ENCODE peak calls at places on chromosomes 7 and 10, in nine cellular contexts. One of them, this sample, is unnamed.
A peak's percentile ranks its signal among the peaks of the same experiment; 100 is the strongest.

GRCh38 chr7:33500590-33500989 is 371.2 kb downstream of the BBS9 start:
- DNase-seq in NCI-H2029 treated with DMSO at 0.1 percent for 48 hours: no peak
- DNase-seq in T47D: no peak
- DNase-seq in GM06990: no peak
- DNase-seq in M059J: no peak
- DNase-seq in uterus: no peak
- DNase-seq in activated naive CD4-positive, alpha-beta T cell: no peak
- DNase-seq in left ventricle myocardium superior: no peak
- DNase-seq in amygdala: no peak
- DNase-seq in this sample: no peak

GRCh38 chr7:88226886-88227516 is 7.2 kb upstream of the SRI start:
- DNase-seq in activated naive CD4-positive, alpha-beta T cell: no peak
- DNase-seq in uterus: no peak
- DNase-seq in NCI-H2029 treated with DMSO at 0.1 percent for 48 hours: no peak
- DNase-seq in left ventricle myocardium superior: no peak
- DNase-seq in T47D: peak; percentile 13
- DNase-seq in M059J: peak; percentile 92
- DNase-seq in GM06990: no peak
- DNase-seq in amygdala: no peak
- DNase-seq in this sample: no peak

GRCh38 chr10:42932735-42933453 is 144.0 kb upstream of the RET start:
- DNase-seq in GM06990: no peak
- DNase-seq in activated naive CD4-positive, alpha-beta T cell: no peak
- DNase-seq in T47D: no peak
- DNase-seq in M059J: no peak
- DNase-seq in left ventricle myocardium superior: no peak
- DNase-seq in NCI-H2029 treated with DMSO at 0.1 percent for 48 hours: no peak
- DNase-seq in amygdala: no peak
- DNase-seq in uterus: no peak
- DNase-seq in this sample: no peak

GRCh38 chr7:73999664-74000420 is 28.1 kb upstream of the ELN start:
- DNase-seq in activated naive CD4-positive, alpha-beta T cell: no peak
- DNase-seq in uterus: peak; percentile 73
- DNase-seq in T47D: no peak
- DNase-seq in GM06990: no peak
- DNase-seq in amygdala: no peak
- DNase-seq in left ventricle myocardium superior: peak; percentile 58
- DNase-seq in NCI-H2029 treated with DMSO at 0.1 percent for 48 hours: no peak
- DNase-seq in M059J: peak; percentile 91
- DNase-seq in this sample: no peak

GRCh38 chr10:13816195-13816926 is 229.6 kb downstream of the PRPF18 start:
- DNase-seq in left ventricle myocardium superior: peak; percentile 87
- DNase-seq in activated naive CD4-positive, alpha-beta T cell: no peak
- DNase-seq in T47D: no peak
- DNase-seq in uterus: no peak
- DNase-seq in amygdala: peak; percentile 79
- DNase-seq in GM06990: no peak
- DNase-seq in M059J: peak; percentile 84
- DNase-seq in NCI-H2029 treated with DMSO at 0.1 percent for 48 hours: peak; percentile 29
- DNase-seq in this sample: no peak

GRCh38 chr10:11113156-11113555 is 95.5 kb downstream of the CELF2 start:
- DNase-seq in NCI-H2029 treated with DMSO at 0.1 percent for 48 hours: no peak
- DNase-seq in amygdala: no peak
- DNase-seq in T47D: peak; percentile 4
- DNase-seq in uterus: no peak
- DNase-seq in left ventricle myocardium superior: no peak
- DNase-seq in M059J: no peak
- DNase-seq in activated naive CD4-positive, alpha-beta T cell: no peak
- DNase-seq in GM06990: no peak
- DNase-seq in this sample: no peak

GRCh38 chr10:84429926-84430520 is 101.6 kb downstream of the CCSER2 start:
- DNase-seq in NCI-H2029 treated with DMSO at 0.1 percent for 48 hours: no peak
- DNase-seq in uterus: no peak
- DNase-seq in amygdala: peak; percentile 71
- DNase-seq in GM06990: no peak
- DNase-seq in T47D: peak; percentile 23
- DNase-seq in left ventricle myocardium superior: peak; percentile 49
- DNase-seq in activated naive CD4-positive, alpha-beta T cell: peak; percentile 6
- DNase-seq in M059J: peak; percentile 48
- DNase-seq in this sample: no peak

GRCh38 chr10:1347962-1348772 is 292.0 kb downstream of the WDR37 start:
- DNase-seq in amygdala: no peak
- DNase-seq in uterus: no peak
- DNase-seq in M059J: no peak
- DNase-seq in activated naive CD4-positive, alpha-beta T cell: no peak
- DNase-seq in NCI-H2029 treated with DMSO at 0.1 percent for 48 hours: no peak
- DNase-seq in T47D: no peak
- DNase-seq in GM06990: no peak
- DNase-seq in left ventricle myocardium superior: no peak
- DNase-seq in this sample: no peak

GRCh38 chr10:52283174-52283573 is 30.9 kb upstream of the DKK1 start:
- DNase-seq in M059J: no peak
- DNase-seq in GM06990: no peak
- DNase-seq in amygdala: no peak
- DNase-seq in activated naive CD4-positive, alpha-beta T cell: no peak
- DNase-seq in T47D: no peak
- DNase-seq in left ventricle myocardium superior: no peak
- DNase-seq in NCI-H2029 treated with DMSO at 0.1 percent for 48 hours: no peak
- DNase-seq in uterus: no peak
- DNase-seq in this sample: no peak

GRCh38 chr7:2258661-2259365 is 16.8 kb downstream of the NUDT1 start:
- DNase-seq in uterus: no peak
- DNase-seq in T47D: no peak
- DNase-seq in M059J: no peak
- DNase-seq in left ventricle myocardium superior: no peak
- DNase-seq in amygdala: no peak
- DNase-seq in activated naive CD4-positive, alpha-beta T cell: no peak
- DNase-seq in NCI-H2029 treated with DMSO at 0.1 percent for 48 hours: no peak
- DNase-seq in GM06990: peak; percentile 87
- DNase-seq in this sample: no peak

GRCh38 chr10:93180402-93181040 is 106.8 kb downstream of the CYP26A1 start:
- DNase-seq in activated naive CD4-positive, alpha-beta T cell: no peak
- DNase-seq in NCI-H2029 treated with DMSO at 0.1 percent for 48 hours: no peak
- DNase-seq in left ventricle myocardium superior: peak; percentile 58
- DNase-seq in M059J: peak; percentile 84
- DNase-seq in GM06990: no peak
- DNase-seq in amygdala: no peak
- DNase-seq in uterus: peak; percentile 39
- DNase-seq in T47D: no peak
- DNase-seq in this sample: no peak

GRCh38 chr7:5622746-5623145 is 158.7 kb downstream of the RNF216 start:
- DNase-seq in NCI-H2029 treated with DMSO at 0.1 percent for 48 hours: no peak
- DNase-seq in T47D: no peak
- DNase-seq in amygdala: no peak
- DNase-seq in uterus: no peak
- DNase-seq in M059J: no peak
- DNase-seq in left ventricle myocardium superior: no peak
- DNase-seq in activated naive CD4-positive, alpha-beta T cell: no peak
- DNase-seq in GM06990: no peak
- DNase-seq in this sample: no peak

GRCh38 chr7:19239951-19240350 is 94.7 kb upstream of the FERD3L start:
- DNase-seq in amygdala: no peak
- DNase-seq in left ventricle myocardium superior: no peak
- DNase-seq in M059J: no peak
- DNase-seq in NCI-H2029 treated with DMSO at 0.1 percent for 48 hours: no peak
- DNase-seq in T47D: no peak
- DNase-seq in activated naive CD4-positive, alpha-beta T cell: no peak
- DNase-seq in GM06990: no peak
- DNase-seq in uterus: no peak
- DNase-seq in this sample: no peak

This sample was measured in NCI-H1048.